ENCODE peak calls at places on chromosome 11, in five cellular contexts. Y, D, B, P and E are unnamed samples.

GRCh38 chr11:120200677-120201076 is 10.2 kb upstream of the OAF start:
- DNase-seq in D (no peak), Y (no peak), P (no peak), B (no peak), E (no peak)

GRCh38 chr11:69912911-69913451 is 93.8 kb upstream of the FGF3 start:
- DNase-seq in Y (no peak), P (no peak), B (no peak), D (peak; percentile 47), E (no peak)

GRCh38 chr11:12480401-12480800 is 103.0 kb downstream of the PARVA start:
- DNase-seq in Y (no peak), P (no peak), D (no peak), B (no peak), E (no peak)

GRCh38 chr11:28679795-28680194 is 571.6 kb downstream of the METTL15 start:
- DNase-seq in B (no peak), D (peak; percentile 92), Y (no peak), P (no peak), E (no peak)

GRCh38 chr11:71449596-71449995 is 1.4 kb upstream of the DHCR7 start:
- DNase-seq in D (no peak), B (no peak), P (no peak), Y (no peak), E (no peak)

GRCh38 chr11:7967826-7968225 is 2.6 kb upstream of the NLRP10 start:
- DNase-seq in B (no peak), D (peak; percentile 65), P (no peak), Y (no peak), E (no peak)

GRCh38 chr11:69949327-69949726 is 128.8 kb upstream of the ANO1 start:
- DNase-seq in P (no peak), Y (no peak), B (no peak), D (peak; percentile 92), E (no peak)

GRCh38 chr11:22539851-22540376 is 85.7 kb downstream of the FANCF start:
- DNase-seq in Y (peak; percentile 45), P (peak; percentile 20), D (peak; percentile 71), B (no peak), E (no peak)

GRCh38 chr11:42651654-42652053 is 660.1 kb upstream of the API5 start:
- DNase-seq in Y (no peak), B (no peak), P (no peak), D (no peak), E (no peak)

GRCh38 chr11:13315517-13316432 is 38.2 kb downstream of the BMAL1 start:
- DNase-seq in Y (no peak), P (no peak), D (peak; percentile 73), B (no peak), E (no peak)

GRCh38 chr11:115466122-115466521 is 38.1 kb downstream of the CADM1 start:
- DNase-seq in D (no peak), P (no peak), B (no peak), Y (no peak), E (no peak)

GRCh38 chr11:102225689-102226562 is 91.4 kb upstream of the BIRC3 start:
- DNase-seq in Y (no peak), D (peak; percentile 91), P (no peak), B (no peak), E (no peak)

GRCh38 chr11:113778111-113778910 is 1.3 kb upstream of the CLDN25 start:
- DNase-seq in B (no peak), D (peak; percentile 83), Y (peak; percentile 87), P (peak; percentile 72), E (no peak)

GRCh38 chr11:65212226-65212801 is 30.6 kb downstream of the CAPN1 start:
- DNase-seq in D (no peak), Y (no peak), B (no peak), P (no peak), E (no peak)

GRCh38 chr11:72924568-72925190 is 110.5 kb downstream of the ATG16L2 start:
- DNase-seq in Y (peak; percentile 21), D (peak; percentile 68), B (no peak), P (no peak), E (no peak)

GRCh38 chr11:8604078-8604723 is 10.2 kb upstream of the STK33 start:
- DNase-seq in Y (peak; percentile 9), B (peak; percentile 43), D (peak; percentile 100), P (no peak), E (peak; percentile 12)

GRCh38 chr11:61732705-61733104 is 19.7 kb upstream of the MYRF start:
- DNase-seq in B (no peak), D (peak; percentile 94), Y (no peak), P (no peak), E (no peak)

GRCh38 chr11:14676068-14676467 is 32.5 kb downstream of the PDE3B start:
- DNase-seq in P (no peak), D (no peak), B (no peak), Y (no peak), E (no peak)

GRCh38 chr11:118078972-118079411 is 2.1 kb downstream of the TMPRSS4 start:
- DNase-seq in Y (no peak), P (no peak), B (no peak), D (no peak), E (no peak)

GRCh38 chr11:111081021-111081511 is 164.5 kb upstream of the POU2AF2 start:
- DNase-seq in D (peak; percentile 44), P (no peak), B (no peak), Y (peak; percentile 57), E (no peak)

GRCh38 chr11:32400196-32400595 is 35.1 kb downstream of the WT1 start:
- DNase-seq in P (no peak), Y (no peak), B (no peak), D (peak; percentile 16), E (no peak)